ENCODE peak calls at places on chromosomes 1 and 21, in five cellular contexts. P is HCT116, B is esophagus muscularis mucosa, W is Panc1, K is suprapubic skin. R is an unnamed sample. For H3K4me1, the result is how much of the 10 kb centered on the place peaks cover.

GRCh38 chr1:89989099-89989498 is 5.8 kb upstream of the ZNF326 start:
- DNase-seq in P (no peak), B (no peak), W (no peak), K (no peak), R (no peak)

GRCh38 chr1:185474440-185475149 is 157.6 kb upstream of the IVNS1ABP start:
- DNase-seq in P (no peak), B (no peak), W (no peak), K (no peak), R (no peak)

GRCh38 chr1:219500327-219500897 is 112.5 kb downstream of the ZC3H11B start:
- DNase-seq in P (no peak), B (no peak), W (no peak), K (no peak), R (no peak)

GRCh38 chr1:100441651-100442050 is 89.3 kb downstream of the CDC14A start:
- DNase-seq in P (no peak), B (no peak), W (no peak), K (no peak), R (no peak)

GRCh38 chr1:202713110-202713509 is 2.9 kb upstream of the SYT2 start:
- DNase-seq in P (no peak), B (no peak), W (no peak), K (no peak), R (no peak)

GRCh38 chr1:193486671-193487229 is 300.3 kb upstream of the B3GALT2 start:
- DNase-seq in P (no peak), B (no peak), W (no peak), K (no peak), R (no peak)

GRCh38 chr1:228211091-228211870 is 3.4 kb downstream of the OBSCN start:
- DNase-seq in P (no peak), B (no peak), W (no peak), K (no peak), R (no peak)

GRCh38 chr1:221164029-221164428 is 284.8 kb downstream of the HLX start:
- DNase-seq in P (no peak), B (no peak), W (no peak), K (no peak), R (no peak)

GRCh38 chr21:39209334-39209688 is 26.1 kb upstream of the PSMG1 start:
- DNase-seq in P (no peak), B (no peak), W (no peak), K (no peak), R (no peak)

GRCh38 chr1:41802532-41803501 is 115.9 kb downstream of the HIVEP3 start:
- DNase-seq in P (no peak), B (no peak), W (no peak), K (peak), R (peak)

GRCh38 chr1:231855966-231856365 is 229.4 kb downstream of the DISC1 start:
- DNase-seq in P (no peak), B (no peak), W (no peak), K (no peak), R (no peak)

GRCh38 chr21:20997633-20998455 is at the start of gene NCAM2:
- DNase-seq in P (no peak), B (no peak), W (no peak), K (peak), R (peak)

GRCh38 chr1:94863297-94863911 is 43.2 kb downstream of the SLC44A3 start:
- DNase-seq in P (peak), B (no peak), W (no peak), K (no peak), R (no peak)

GRCh38 chr1:180849031-180849775 is 63.5 kb upstream of the KIAA1614 start:
- DNase-seq in P (no peak), B (no peak), W (no peak), K (no peak), R (no peak)

DNA sequence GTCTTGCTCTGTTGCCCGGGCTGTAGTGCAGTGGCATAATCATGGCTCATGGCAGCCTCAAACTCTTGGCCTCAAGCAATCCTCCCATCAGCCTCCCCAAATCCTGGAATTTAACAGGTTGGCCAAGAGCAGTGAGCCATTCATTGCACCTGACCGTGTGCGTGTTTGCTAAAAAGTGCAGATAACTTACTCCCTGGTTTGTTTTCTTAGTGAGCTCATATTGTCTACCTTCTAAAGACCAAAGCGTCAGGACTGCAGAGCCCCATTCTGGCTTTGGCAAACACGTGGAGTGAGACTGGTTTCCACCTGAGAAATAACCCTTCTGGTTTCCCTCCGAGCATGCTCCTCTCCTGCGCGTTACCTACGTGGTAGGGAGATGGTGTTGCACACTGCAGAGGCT is 32.2 kb upstream of the CA6 start:
- DNase-seq in P (no peak), B (no peak), W (no peak), K (no peak), R (no peak)
- H3K4me1 ChIP-seq in P (under half), B (under half), W (under half), K (under half), R (under half)

GRCh38 chr1:229863651-229864545 is 203.1 kb upstream of the GALNT2 start:
- DNase-seq in P (no peak), B (no peak), W (no peak), K (no peak), R (no peak)
- H3K27ac ChIP-seq in P (no peak), B (peak), W (no peak), K (no peak), R (no peak)

DNA sequence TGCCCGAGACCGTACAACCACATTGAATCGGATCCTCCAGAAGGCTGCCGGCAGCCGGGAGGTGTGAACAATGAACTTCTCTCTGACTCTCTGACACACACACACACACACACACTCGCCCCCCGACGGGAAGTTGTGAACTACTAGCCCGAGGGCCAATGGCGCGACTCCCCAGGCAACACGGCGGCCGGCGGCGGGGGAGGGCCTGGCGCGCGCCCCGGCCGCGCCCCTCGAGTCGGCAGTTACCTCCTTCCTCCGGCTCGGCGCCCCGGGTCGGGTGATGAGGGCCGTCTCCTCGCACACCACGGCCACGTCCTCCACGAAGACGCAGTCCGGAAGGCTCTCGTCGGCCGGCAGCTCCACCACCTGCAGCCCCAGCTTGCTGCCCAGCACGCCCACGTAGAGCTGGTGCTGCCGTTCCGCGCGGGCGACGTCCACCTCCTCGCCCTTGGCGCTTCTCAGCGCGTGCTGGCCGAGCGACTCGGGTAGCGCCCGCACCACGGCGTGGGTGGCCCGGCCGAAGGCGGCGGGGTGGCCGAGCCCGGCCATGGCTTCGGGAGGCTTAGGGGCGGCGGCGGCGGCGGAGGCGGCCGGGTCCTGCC is 361 bp downstream of the DDAH1 start:
- DNase-seq in P (peak), B (no peak), W (no peak), K (peak), R (peak)
- TF ChIP-seq POLR2AphosphoS5 in P (no peak), B (peak), W (peak), K (no peak), R (peak)

GRCh38 chr1:167679714-167680113 is 42.1 kb upstream of the MPZL1 start:
- DNase-seq in P (no peak), B (no peak), W (no peak), K (no peak), R (no peak)
- H3K4me1 ChIP-seq in P (under half), B (half or more), W (under half), K (under half), R (under half)

GRCh38 chr1:209414803-209415329 is 168.6 kb upstream of the CAMK1G start:
- DNase-seq in P (no peak), B (no peak), W (no peak), K (no peak), R (no peak)

GRCh38 chr1:209417761-209418160 is 165.8 kb upstream of the CAMK1G start:
- DNase-seq in P (no peak), B (no peak), W (no peak), K (no peak), R (no peak)

GRCh38 chr1:209413062-209413461 is 170.5 kb upstream of the CAMK1G start:
- DNase-seq in P (no peak), B (no peak), W (no peak), K (no peak), R (no peak)

GRCh38 chr1:209416009-209416408 is 167.5 kb upstream of the CAMK1G start:
- DNase-seq in P (no peak), B (no peak), W (no peak), K (no peak), R (no peak)

DNA sequence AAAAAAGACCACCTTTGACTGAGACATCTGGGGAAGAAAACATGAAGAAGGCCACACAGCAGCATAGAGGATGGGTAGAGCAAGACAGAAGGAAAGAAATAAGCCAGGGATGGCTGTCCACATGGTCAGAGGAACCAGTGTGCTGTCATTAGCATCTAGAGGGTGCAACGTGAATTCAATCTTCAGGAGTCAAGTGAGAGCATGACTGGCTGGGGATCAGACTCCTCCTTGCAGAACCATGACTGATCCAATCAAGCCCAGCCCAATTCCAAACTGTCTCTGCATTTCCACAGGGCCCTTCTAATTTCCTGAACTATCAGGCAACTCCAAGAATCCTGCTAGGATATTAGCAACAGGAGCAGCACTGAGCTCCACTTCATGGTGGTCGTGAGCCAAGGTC is 166.9 kb upstream of the CAMK1G start:
- DNase-seq in P (no peak), B (no peak), W (no peak), K (no peak), R (no peak)
- H3K27ac ChIP-seq in P (no peak), B (no peak), W (no peak), K (peak), R (no peak)